ENCODE peak calls at places on chromosomes 2 and 18, in eight cellular contexts. One of them, this sample, is unnamed.

GRCh38 chr2:41998789-41999470 is 48.9 kb upstream of the PKDCC start:
- DNase-seq in DMS153: no peak
- DNase-seq in substantia nigra: no peak
- DNase-seq in ovary: peak
- DNase-seq in posterior cingulate gyrus: no peak
- DNase-seq in thoracic aorta: no peak
- DNase-seq in activated T-helper 1 cell treated with anti-CD3 and anti-CD28 coated beads, Interleukin-2, amount 50 U/mL, for 16 hours: no peak
- DNase-seq in memory B cell: no peak
- DNase-seq in this sample: no peak

GRCh38 chr2:221502270-221502973 is 69.7 kb downstream of the EPHA4 start:
- DNase-seq in DMS153: no peak
- DNase-seq in substantia nigra: no peak
- DNase-seq in ovary: no peak
- DNase-seq in posterior cingulate gyrus: no peak
- DNase-seq in thoracic aorta: no peak
- DNase-seq in activated T-helper 1 cell treated with anti-CD3 and anti-CD28 coated beads, Interleukin-2, amount 50 U/mL, for 16 hours: no peak
- DNase-seq in memory B cell: no peak
- DNase-seq in this sample: no peak

GRCh38 chr2:52936029-52936428 is 831.6 kb upstream of the CHAC2 start:
- DNase-seq in DMS153: no peak
- DNase-seq in substantia nigra: no peak
- DNase-seq in ovary: no peak
- DNase-seq in posterior cingulate gyrus: no peak
- DNase-seq in thoracic aorta: no peak
- DNase-seq in activated T-helper 1 cell treated with anti-CD3 and anti-CD28 coated beads, Interleukin-2, amount 50 U/mL, for 16 hours: no peak
- DNase-seq in memory B cell: no peak
- DNase-seq in this sample: no peak

GRCh38 chr2:176574415-176575236 is 305.4 kb downstream of the MTX2 start:
- DNase-seq in DMS153: no peak
- DNase-seq in substantia nigra: no peak
- DNase-seq in ovary: no peak
- DNase-seq in posterior cingulate gyrus: no peak
- DNase-seq in thoracic aorta: no peak
- DNase-seq in activated T-helper 1 cell treated with anti-CD3 and anti-CD28 coated beads, Interleukin-2, amount 50 U/mL, for 16 hours: no peak
- DNase-seq in memory B cell: no peak
- DNase-seq in this sample: no peak

GRCh38 chr18:9340472-9340871 is 5.9 kb downstream of the TWSG1 start:
- DNase-seq in DMS153: no peak
- DNase-seq in substantia nigra: no peak
- DNase-seq in ovary: no peak
- DNase-seq in posterior cingulate gyrus: no peak
- DNase-seq in thoracic aorta: no peak
- DNase-seq in activated T-helper 1 cell treated with anti-CD3 and anti-CD28 coated beads, Interleukin-2, amount 50 U/mL, for 16 hours: no peak
- DNase-seq in memory B cell: no peak
- DNase-seq in this sample: no peak

GRCh38 chr2:32680937-32681336 is 53.1 kb downstream of the TTC27 start:
- DNase-seq in DMS153: no peak
- DNase-seq in substantia nigra: no peak
- DNase-seq in ovary: no peak
- DNase-seq in posterior cingulate gyrus: no peak
- DNase-seq in thoracic aorta: no peak
- DNase-seq in activated T-helper 1 cell treated with anti-CD3 and anti-CD28 coated beads, Interleukin-2, amount 50 U/mL, for 16 hours: no peak
- DNase-seq in memory B cell: no peak
- DNase-seq in this sample: no peak

GRCh38 chr2:104820126-104820525 is 33.8 kb upstream of the POU3F3 start:
- DNase-seq in DMS153: no peak
- DNase-seq in substantia nigra: no peak
- DNase-seq in ovary: no peak
- DNase-seq in posterior cingulate gyrus: no peak
- DNase-seq in thoracic aorta: no peak
- DNase-seq in activated T-helper 1 cell treated with anti-CD3 and anti-CD28 coated beads, Interleukin-2, amount 50 U/mL, for 16 hours: no peak
- DNase-seq in memory B cell: no peak
- DNase-seq in this sample: no peak

GRCh38 chr2:138081225-138082073 is 117.2 kb downstream of the HNMT start:
- DNase-seq in DMS153: no peak
- DNase-seq in substantia nigra: no peak
- DNase-seq in ovary: no peak
- DNase-seq in posterior cingulate gyrus: no peak
- DNase-seq in thoracic aorta: no peak
- DNase-seq in activated T-helper 1 cell treated with anti-CD3 and anti-CD28 coated beads, Interleukin-2, amount 50 U/mL, for 16 hours: no peak
- DNase-seq in memory B cell: no peak
- DNase-seq in this sample: no peak

GRCh38 chr2:210671065-210671464 is 114.7 kb downstream of the CPS1 start:
- DNase-seq in DMS153: no peak
- DNase-seq in substantia nigra: no peak
- DNase-seq in ovary: no peak
- DNase-seq in posterior cingulate gyrus: no peak
- DNase-seq in thoracic aorta: no peak
- DNase-seq in activated T-helper 1 cell treated with anti-CD3 and anti-CD28 coated beads, Interleukin-2, amount 50 U/mL, for 16 hours: no peak
- DNase-seq in memory B cell: no peak
- DNase-seq in this sample: no peak

GRCh38 chr2:218392891-218393462 is 6.7 kb upstream of the CTDSP1 start:
- DNase-seq in DMS153: no peak
- DNase-seq in substantia nigra: no peak
- DNase-seq in ovary: no peak
- DNase-seq in posterior cingulate gyrus: no peak
- DNase-seq in thoracic aorta: no peak
- DNase-seq in activated T-helper 1 cell treated with anti-CD3 and anti-CD28 coated beads, Interleukin-2, amount 50 U/mL, for 16 hours: no peak
- DNase-seq in memory B cell: no peak
- DNase-seq in this sample: no peak

GRCh38 chr2:222797308-222797707 is 63.5 kb upstream of the ACSL3 start:
- DNase-seq in DMS153: no peak
- DNase-seq in substantia nigra: no peak
- DNase-seq in ovary: no peak
- DNase-seq in posterior cingulate gyrus: no peak
- DNase-seq in thoracic aorta: no peak
- DNase-seq in activated T-helper 1 cell treated with anti-CD3 and anti-CD28 coated beads, Interleukin-2, amount 50 U/mL, for 16 hours: no peak
- DNase-seq in memory B cell: no peak
- DNase-seq in this sample: no peak

GRCh38 chr2:229130522-229130921 is 140.6 kb downstream of the PID1 start:
- DNase-seq in DMS153: no peak
- DNase-seq in substantia nigra: no peak
- DNase-seq in ovary: no peak
- DNase-seq in posterior cingulate gyrus: no peak
- DNase-seq in thoracic aorta: no peak
- DNase-seq in activated T-helper 1 cell treated with anti-CD3 and anti-CD28 coated beads, Interleukin-2, amount 50 U/mL, for 16 hours: no peak
- DNase-seq in memory B cell: no peak
- DNase-seq in this sample: no peak

GRCh38 chr18:34624551-34624950 is 85.5 kb upstream of the DTNA start:
- DNase-seq in DMS153: no peak
- DNase-seq in substantia nigra: no peak
- DNase-seq in ovary: no peak
- DNase-seq in posterior cingulate gyrus: no peak
- DNase-seq in thoracic aorta: no peak
- DNase-seq in activated T-helper 1 cell treated with anti-CD3 and anti-CD28 coated beads, Interleukin-2, amount 50 U/mL, for 16 hours: no peak
- DNase-seq in memory B cell: no peak
- DNase-seq in this sample: no peak

GRCh38 chr2:106596844-106597243 is 109.7 kb downstream of the CD8B2 start:
- DNase-seq in DMS153: no peak
- DNase-seq in substantia nigra: no peak
- DNase-seq in ovary: no peak
- DNase-seq in posterior cingulate gyrus: no peak
- DNase-seq in thoracic aorta: no peak
- DNase-seq in activated T-helper 1 cell treated with anti-CD3 and anti-CD28 coated beads, Interleukin-2, amount 50 U/mL, for 16 hours: no peak
- DNase-seq in memory B cell: no peak
- DNase-seq in this sample: no peak

GRCh38 chr2:233414777-233415570 is 60.7 kb downstream of the DGKD start:
- DNase-seq in DMS153: no peak
- DNase-seq in substantia nigra: no peak
- DNase-seq in ovary: no peak
- DNase-seq in posterior cingulate gyrus: no peak
- DNase-seq in thoracic aorta: peak
- DNase-seq in activated T-helper 1 cell treated with anti-CD3 and anti-CD28 coated beads, Interleukin-2, amount 50 U/mL, for 16 hours: peak
- DNase-seq in memory B cell: no peak
- DNase-seq in this sample: no peak

GRCh38 chr2:231533086-231533776 is 3.0 kb upstream of the NMUR1 start:
- DNase-seq in DMS153: no peak
- DNase-seq in substantia nigra: no peak
- DNase-seq in ovary: no peak
- DNase-seq in posterior cingulate gyrus: no peak
- DNase-seq in thoracic aorta: no peak
- DNase-seq in activated T-helper 1 cell treated with anti-CD3 and anti-CD28 coated beads, Interleukin-2, amount 50 U/mL, for 16 hours: no peak
- DNase-seq in memory B cell: no peak
- DNase-seq in this sample: no peak

GRCh38 chr2:202831241-202831997 is 40.1 kb downstream of the ICA1L start:
- DNase-seq in DMS153: no peak
- DNase-seq in substantia nigra: no peak
- DNase-seq in ovary: no peak
- DNase-seq in posterior cingulate gyrus: peak
- DNase-seq in thoracic aorta: no peak
- DNase-seq in activated T-helper 1 cell treated with anti-CD3 and anti-CD28 coated beads, Interleukin-2, amount 50 U/mL, for 16 hours: no peak
- DNase-seq in memory B cell: no peak
- DNase-seq in this sample: peak

GRCh38 chr18:27585602-27586173 is 400.6 kb upstream of the CHST9 start:
- DNase-seq in DMS153: no peak
- DNase-seq in substantia nigra: no peak
- DNase-seq in ovary: no peak
- DNase-seq in posterior cingulate gyrus: no peak
- DNase-seq in thoracic aorta: no peak
- DNase-seq in activated T-helper 1 cell treated with anti-CD3 and anti-CD28 coated beads, Interleukin-2, amount 50 U/mL, for 16 hours: no peak
- DNase-seq in memory B cell: no peak
- DNase-seq in this sample: no peak

GRCh38 chr2:160651416-160652200 is 158.0 kb upstream of the RBMS1 start:
- DNase-seq in DMS153: no peak
- DNase-seq in substantia nigra: no peak
- DNase-seq in ovary: no peak
- DNase-seq in posterior cingulate gyrus: no peak
- DNase-seq in thoracic aorta: no peak
- DNase-seq in activated T-helper 1 cell treated with anti-CD3 and anti-CD28 coated beads, Interleukin-2, amount 50 U/mL, for 16 hours: no peak
- DNase-seq in memory B cell: no peak
- DNase-seq in this sample: no peak

GRCh38 chr2:162155093-162155492 is 3.0 kb upstream of the GCG start:
- DNase-seq in DMS153: no peak
- DNase-seq in substantia nigra: no peak
- DNase-seq in ovary: no peak
- DNase-seq in posterior cingulate gyrus: no peak
- DNase-seq in thoracic aorta: no peak
- DNase-seq in activated T-helper 1 cell treated with anti-CD3 and anti-CD28 coated beads, Interleukin-2, amount 50 U/mL, for 16 hours: no peak
- DNase-seq in memory B cell: no peak
- DNase-seq in this sample: no peak

GRCh38 chr2:220811952-220812570 is 760.0 kb downstream of the EPHA4 start:
- DNase-seq in DMS153: no peak
- DNase-seq in substantia nigra: no peak
- DNase-seq in ovary: no peak
- DNase-seq in posterior cingulate gyrus: no peak
- DNase-seq in thoracic aorta: no peak
- DNase-seq in activated T-helper 1 cell treated with anti-CD3 and anti-CD28 coated beads, Interleukin-2, amount 50 U/mL, for 16 hours: no peak
- DNase-seq in memory B cell: no peak
- DNase-seq in this sample: no peak

GRCh38 chr2:46010925-46011490 is 286.2 kb upstream of the EPAS1 start:
- DNase-seq in DMS153: peak
- DNase-seq in substantia nigra: no peak
- DNase-seq in ovary: no peak
- DNase-seq in posterior cingulate gyrus: no peak
- DNase-seq in thoracic aorta: no peak
- DNase-seq in activated T-helper 1 cell treated with anti-CD3 and anti-CD28 coated beads, Interleukin-2, amount 50 U/mL, for 16 hours: no peak
- DNase-seq in memory B cell: no peak
- DNase-seq in this sample: no peak

GRCh38 chr18:11246883-11247282 is 97.5 kb upstream of the PIEZO2 start:
- DNase-seq in DMS153: no peak
- DNase-seq in substantia nigra: no peak
- DNase-seq in ovary: no peak
- DNase-seq in posterior cingulate gyrus: no peak
- DNase-seq in thoracic aorta: no peak
- DNase-seq in activated T-helper 1 cell treated with anti-CD3 and anti-CD28 coated beads, Interleukin-2, amount 50 U/mL, for 16 hours: no peak
- DNase-seq in memory B cell: no peak
- DNase-seq in this sample: no peak

GRCh38 chr18:13425357-13426095 is 207.0 kb downstream of the LDLRAD4 start:
- DNase-seq in DMS153: no peak
- DNase-seq in substantia nigra: no peak
- DNase-seq in ovary: no peak
- DNase-seq in posterior cingulate gyrus: no peak
- DNase-seq in thoracic aorta: no peak
- DNase-seq in activated T-helper 1 cell treated with anti-CD3 and anti-CD28 coated beads, Interleukin-2, amount 50 U/mL, for 16 hours: no peak
- DNase-seq in memory B cell: no peak
- DNase-seq in this sample: no peak

GRCh38 chr2:133789743-133790142 is 221.5 kb upstream of the NCKAP5 start:
- DNase-seq in DMS153: no peak
- DNase-seq in substantia nigra: no peak
- DNase-seq in ovary: no peak
- DNase-seq in posterior cingulate gyrus: no peak
- DNase-seq in thoracic aorta: no peak
- DNase-seq in activated T-helper 1 cell treated with anti-CD3 and anti-CD28 coated beads, Interleukin-2, amount 50 U/mL, for 16 hours: no peak
- DNase-seq in memory B cell: no peak
- DNase-seq in this sample: no peak

This sample was measured in GM19239.